ENCODE peak calls at places on chromosome 16, in four cellular contexts. M is heart right ventricle, P is GM12865, Q is GM13976. G is an unnamed sample.
A peak's percentile ranks its signal among the peaks of the same experiment; 100 is the strongest.

GRCh38 chr16:29663020-29663828 is at the start of gene SPN:
- DNase-seq in M (no peak), P (peak; percentile 77), Q (peak; percentile 89), G (peak; percentile 82)

GRCh38 chr16:83925957-83926725 is 26.9 kb upstream of the OSGIN1 start:
- DNase-seq in M (no peak), P (no peak), Q (no peak), G (no peak)

GRCh38 chr16:84825896-84826557 is 6.2 kb downstream of the CRISPLD2 start:
- DNase-seq in M (no peak), P (no peak), Q (no peak), G (no peak)

GRCh38 chr16:71263581-71263980 is 25.6 kb downstream of the CMTR2 start:
- DNase-seq in M (no peak), P (no peak), Q (no peak), G (no peak)

GRCh38 chr16:70438983-70439862 is at the start of gene ST3GAL2:
- DNase-seq in M (peak; percentile 96), P (peak; percentile 97), Q (peak; percentile 97), G (peak; percentile 97)

GRCh38 chr16:19735074-19735867 is 17.2 kb downstream of the IQCK start:
- DNase-seq in M (peak; percentile 43), P (no peak), Q (no peak), G (no peak)

GRCh38 chr16:84600343-84601229 is 17.3 kb downstream of the COTL1 start:
- DNase-seq in M (no peak), P (peak; percentile 91), Q (peak; percentile 82), G (peak; percentile 85)

GRCh38 chr16:8908779-8909468 is 26.8 kb downstream of the LITAFD start:
- DNase-seq in M (no peak), P (no peak), Q (no peak), G (no peak)

GRCh38 chr16:53207810-53208752 is 153.3 kb downstream of the CHD9 start:
- DNase-seq in M (no peak), P (peak; percentile 88), Q (peak; percentile 78), G (peak; percentile 71)

GRCh38 chr16:11107781-11108465 is 148.1 kb downstream of the SOCS1 start:
- DNase-seq in M (no peak), P (no peak), Q (no peak), G (no peak)

GRCh38 chr16:79645701-79646100 is 45.2 kb upstream of the MAF start:
- DNase-seq in M (no peak), P (no peak), Q (no peak), G (no peak)

DNA sequence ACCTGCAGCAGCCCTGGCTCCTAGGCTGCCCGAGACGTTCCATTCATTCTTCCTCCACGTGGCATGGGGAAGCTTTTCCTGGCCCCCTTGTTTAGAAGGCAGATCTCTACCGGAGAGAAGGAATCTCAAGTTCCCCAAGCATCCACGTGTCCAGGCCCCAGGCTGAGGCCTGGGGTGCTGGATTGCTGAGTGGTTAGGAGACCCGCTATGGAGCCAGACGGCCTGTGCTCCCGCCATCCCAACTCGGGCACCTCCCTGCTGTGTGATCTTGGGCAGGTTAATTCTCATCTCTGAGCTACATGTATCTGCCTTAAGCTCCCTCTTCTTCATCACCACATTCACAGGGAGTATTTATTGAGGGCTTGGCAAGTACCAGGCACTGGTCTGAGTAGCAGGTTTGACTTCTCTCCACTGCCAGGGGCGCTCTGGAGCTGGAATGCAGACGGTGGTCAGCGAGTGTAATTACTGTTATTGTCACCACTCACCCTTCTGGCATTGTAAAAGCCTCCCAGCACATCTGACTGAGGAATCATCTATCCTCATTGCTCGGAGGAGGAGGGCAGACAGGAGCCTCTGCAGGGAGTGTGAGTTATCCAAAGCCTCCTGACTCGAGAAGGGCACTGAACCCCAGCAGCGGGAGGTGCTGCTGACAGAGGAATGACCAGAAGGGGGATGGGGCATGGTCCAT is 1.1 kb upstream of the ADGRG1 start:
- DNase-seq in M (no peak), P (no peak), Q (no peak), G (no peak)
- TF ChIP-seq CTCF in M (no peak), P (no peak), Q (no peak), G (no peak)

GRCh38 chr16:81445143-81445922 is 725 bp downstream of the CMIP start:
- DNase-seq in M (peak; percentile 44), P (peak; percentile 57), Q (peak; percentile 77), G (peak; percentile 78)
- TF ChIP-seq CTCF in M (peak; percentile 10), P (peak; percentile 41), Q (peak; percentile 39), G (peak; percentile 31)

GRCh38 chr16:81681311-81681710 is 97.8 kb upstream of the PLCG2 start:
- DNase-seq in M (no peak), P (no peak), Q (no peak), G (no peak)
- TF ChIP-seq CTCF in M (no peak), P (no peak), Q (no peak), G (no peak)

DNA sequence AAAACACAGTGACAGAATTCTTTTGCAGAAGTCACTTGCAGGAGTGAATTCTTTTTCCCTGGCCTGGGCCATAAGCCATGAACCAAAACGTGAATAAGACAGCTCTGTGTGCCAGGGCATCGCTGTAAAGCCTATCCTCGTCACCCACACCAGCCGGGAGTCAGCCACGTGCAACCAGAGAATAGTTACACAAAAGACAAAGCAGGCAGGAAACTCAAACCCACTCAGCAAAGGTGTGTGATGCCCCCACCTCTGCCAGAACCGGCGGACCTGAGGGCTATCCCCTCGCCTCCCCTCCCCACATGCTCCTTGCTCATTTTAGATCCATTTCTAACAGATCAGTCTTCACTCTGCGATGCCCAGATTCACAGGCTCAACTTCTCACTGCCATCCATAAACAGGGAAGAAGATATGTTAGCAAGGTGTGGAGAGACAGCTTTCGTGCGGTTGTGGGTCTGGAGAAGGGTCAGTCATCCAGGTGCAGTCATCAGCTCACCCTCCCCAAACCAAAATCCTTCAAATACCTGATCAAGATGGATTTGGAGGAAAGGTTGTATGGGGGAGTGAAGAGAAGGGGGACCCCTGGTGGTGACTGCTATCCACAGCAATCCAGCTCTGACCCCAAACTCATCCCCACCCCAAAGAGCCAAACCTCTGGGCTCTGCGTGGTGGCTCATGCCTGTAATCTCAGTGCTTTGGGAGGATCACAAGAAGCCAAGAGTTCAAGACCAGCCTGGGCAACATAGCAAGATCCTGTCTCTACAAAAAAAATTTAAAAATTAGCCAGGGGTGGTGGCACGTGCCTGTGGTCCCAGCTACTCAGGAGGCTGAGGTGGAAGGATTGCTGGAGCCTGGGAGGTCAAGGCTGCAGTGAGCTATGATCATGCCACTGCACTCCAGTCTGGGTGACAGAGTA is 219.2 kb downstream of the C16orf78 start:
- DNase-seq in M (no peak), P (peak; percentile 76), Q (peak; percentile 77), G (peak; percentile 78)
- TF ChIP-seq CTCF in M (peak; percentile 79), P (peak; percentile 86), Q (peak; percentile 68), G (peak; percentile 68)

GRCh38 chr16:74699666-74700065 is 996 bp downstream of the MLKL start:
- DNase-seq in M (no peak), P (peak; percentile 46), Q (no peak), G (no peak)

GRCh38 chr16:74698220-74698619 is 2.4 kb downstream of the MLKL start:
- DNase-seq in M (no peak), P (peak; percentile 45), Q (peak; percentile 57), G (peak; percentile 54)

GRCh38 chr16:74695450-74696422 is 4.9 kb downstream of the MLKL start:
- DNase-seq in M (peak; percentile 70), P (peak; percentile 90), Q (peak; percentile 91), G (peak; percentile 87)

GRCh38 chr16:74700206-74701040 is at the start of gene MLKL:
- DNase-seq in M (peak; percentile 64), P (peak; percentile 73), Q (peak; percentile 69), G (peak; percentile 51)
- TF ChIP-seq CTCF in M (no peak), P (no peak), Q (no peak), G (no peak)

GRCh38 chr16:15874745-15875314 is 13.6 kb downstream of the CEP20 start:
- DNase-seq in M (peak; percentile 20), P (peak; percentile 30), Q (no peak), G (no peak)
- TF ChIP-seq CTCF in M (peak; percentile 72), P (peak; percentile 42), Q (peak; percentile 42), G (peak; percentile 27)

DNA sequence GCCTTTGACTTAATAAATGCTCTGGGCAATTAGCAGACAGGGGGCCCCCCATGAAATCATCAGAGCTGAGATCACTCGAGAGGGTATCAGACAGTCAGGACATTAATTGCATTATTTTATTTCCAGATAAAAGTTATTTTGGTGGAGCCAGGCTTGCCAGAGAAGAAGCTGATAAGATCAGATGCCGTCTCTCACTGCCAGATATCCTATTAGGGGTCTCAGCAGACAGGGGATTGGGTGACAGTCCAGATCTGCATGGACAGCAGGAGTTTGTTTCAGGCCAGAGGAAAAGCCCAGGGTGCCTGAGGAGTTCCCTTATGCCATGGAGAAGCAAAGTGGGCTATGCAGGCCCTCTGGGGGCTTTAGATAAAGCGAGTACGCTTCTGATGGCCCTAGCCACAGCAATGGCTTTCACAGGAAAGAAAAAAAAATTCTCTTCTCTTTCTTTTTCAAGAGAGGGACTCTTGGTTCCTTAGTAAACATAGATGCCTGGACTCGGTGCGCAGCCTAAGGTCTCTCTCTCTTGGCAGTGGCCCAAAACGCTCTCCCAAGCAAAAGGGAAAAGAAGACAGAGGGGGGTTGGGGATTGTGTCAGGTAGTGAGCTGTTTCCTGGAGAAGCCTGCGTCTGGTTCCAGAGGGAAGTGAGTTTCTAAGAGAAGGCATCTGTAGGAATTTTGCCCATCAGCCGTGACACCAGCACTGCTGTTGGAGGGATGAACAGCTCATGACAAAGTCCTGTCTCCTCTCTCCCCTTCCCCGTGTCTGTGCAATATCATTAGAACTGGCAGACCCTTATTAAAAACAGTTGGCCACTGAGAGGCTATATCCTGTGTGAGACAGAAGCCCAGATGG is 166.4 kb upstream of the FOXF1 start:
- DNase-seq in M (no peak), P (no peak), Q (no peak), G (no peak)
- TF ChIP-seq CTCF in M (no peak), P (no peak), Q (no peak), G (no peak)

GRCh38 chr16:88821168-88821850 is 9.6 kb upstream of the APRT start:
- DNase-seq in M (no peak), P (no peak), Q (no peak), G (no peak)
- TF ChIP-seq CTCF in M (no peak), P (no peak), Q (no peak), G (no peak)

DNA sequence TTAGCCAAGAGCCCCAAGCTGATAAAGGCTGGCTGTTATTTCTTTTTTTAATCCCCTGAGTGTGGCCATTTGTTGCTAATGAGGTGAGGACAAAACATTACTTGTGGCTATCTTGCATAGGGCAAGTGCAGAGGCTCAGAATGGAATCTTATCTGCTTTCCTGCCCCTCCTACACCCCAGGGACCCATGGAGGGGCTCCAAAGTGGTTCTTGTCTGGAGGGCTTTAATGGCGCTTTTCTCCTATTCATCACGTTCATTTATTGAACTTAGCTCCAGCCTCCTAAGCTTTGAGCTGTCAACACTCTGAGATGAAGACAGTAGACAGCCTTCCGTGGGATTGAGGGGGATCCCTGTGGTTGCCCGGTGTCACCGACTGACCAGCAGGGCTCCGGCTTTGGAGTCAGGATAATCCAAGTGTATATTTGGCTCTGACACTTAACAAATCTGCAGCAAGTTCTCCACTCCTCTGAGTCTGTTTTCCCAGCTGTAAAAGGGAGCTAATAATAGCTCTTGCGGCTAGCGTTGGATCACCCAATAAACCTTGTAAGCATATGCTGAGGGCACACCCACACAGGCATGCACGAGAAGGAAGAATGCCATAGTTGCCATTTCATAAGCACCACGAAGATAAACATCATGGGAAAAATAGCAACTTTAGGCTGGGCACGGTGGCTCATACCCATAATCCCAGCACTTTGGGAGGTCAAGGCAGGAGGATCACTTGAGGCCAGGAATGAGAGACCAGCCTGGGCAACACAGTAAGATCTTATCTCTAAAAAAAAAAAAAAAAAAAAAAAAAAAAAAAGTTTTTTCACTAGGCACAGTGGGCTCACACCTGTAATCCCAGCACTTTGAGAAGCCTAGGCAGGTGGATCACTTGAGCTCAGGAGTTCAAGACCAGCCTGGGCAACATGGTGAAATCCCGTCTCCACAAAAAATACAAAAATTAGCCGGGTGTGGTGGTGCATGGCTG is 44.8 kb downstream of the MYH11 start:
- DNase-seq in M (no peak), P (no peak), Q (no peak), G (no peak)
- TF ChIP-seq CTCF in M (no peak), P (no peak), Q (no peak), G (no peak)